ENCODE peak calls at places on chromosomes 13 and 19, in ten cellular contexts. K is NCI-H2171; O is NAMALWA; Y is EL; I is activated CD4-positive, alpha-beta T cell treated with anti-CD3 and anti-CD28 coated beads, Interleukin-2, amount 10 ng/mL, durations not matched to agents 7 days and 5 days; R is NCI-H1048; E is brain microvascular endothelial cell; U is OCI-LY7; N is CD8-positive, alpha-beta memory T cell; Z is NCI-H1105. L is an unnamed sample.

GRCh38 chr19:10346509-10346908 is 7.1 kb upstream of the ICAM3 start:
- DNase-seq in K (no peak), O (no peak), Y (no peak), I (no peak), R (no peak), E (peak; percentile 13), U (no peak), N (no peak), Z (no peak), L (no peak)

GRCh38 chr13:110329798-110330461 is 22.8 kb downstream of the COL4A2 start:
- DNase-seq in K (no peak), O (no peak), Y (peak; percentile 74), I (no peak), R (no peak), E (peak; percentile 89), U (no peak), N (no peak), Z (no peak), L (no peak)

GRCh38 chr13:94311893-94312292 is 167.6 kb downstream of the DCT start:
- DNase-seq in K (no peak), O (no peak), Y (peak; percentile 6), I (no peak), R (no peak), E (no peak), U (no peak), N (no peak), Z (no peak), L (no peak)

GRCh38 chr13:67048084-67048792 is 181.9 kb downstream of the PCDH9 start:
- DNase-seq in K (peak; percentile 24), O (peak; percentile 11), Y (peak; percentile 24), I (no peak), R (no peak), E (peak; percentile 93), U (peak; percentile 27), N (no peak), Z (no peak), L (peak; percentile 72)

GRCh38 chr19:42114412-42114811 is 17.8 kb downstream of the POU2F2 start:
- DNase-seq in K (peak; percentile 52), O (peak; percentile 94), Y (peak; percentile 28), I (no peak), R (no peak), E (no peak), U (peak; percentile 96), N (no peak), Z (peak; percentile 71), L (no peak)

GRCh38 chr13:60043262-60043661 is 120.5 kb downstream of the DIAPH3 start:
- DNase-seq in K (no peak), O (no peak), Y (no peak), I (no peak), R (no peak), E (no peak), U (no peak), N (no peak), Z (no peak), L (peak; percentile 1)

GRCh38 chr19:17718467-17718987 is 753 bp upstream of the MAP1S start:
- DNase-seq in K (no peak), O (peak; percentile 36), Y (no peak), I (no peak), R (no peak), E (no peak), U (no peak), N (no peak), Z (no peak), L (no peak)

GRCh38 chr19:38658462-38659306 is 11.2 kb downstream of the ACTN4 start:
- DNase-seq in K (peak; percentile 85), O (no peak), Y (peak; percentile 99), I (no peak), R (peak; percentile 57), E (peak; percentile 98), U (no peak), N (no peak), Z (peak; percentile 90), L (peak; percentile 100)

GRCh38 chr13:42477588-42478190 is 96.3 kb upstream of the TNFSF11 start:
- DNase-seq in K (no peak), O (no peak), Y (no peak), I (no peak), R (no peak), E (no peak), U (no peak), N (no peak), Z (peak; percentile 20), L (peak; percentile 24)

GRCh38 chr19:55526216-55527196 is 10.4 kb downstream of the SBK2 start:
- DNase-seq in K (peak; percentile 74), O (no peak), Y (peak; percentile 74), I (no peak), R (no peak), E (peak; percentile 62), U (no peak), N (no peak), Z (peak; percentile 70), L (no peak)

GRCh38 chr13:24746618-24747247 is 17.2 kb upstream of the RNF17 start:
- DNase-seq in K (no peak), O (no peak), Y (peak; percentile 17), I (no peak), R (no peak), E (no peak), U (no peak), N (no peak), Z (no peak), L (no peak)

GRCh38 chr19:49425922-49426592 is 869 bp downstream of the GFY start:
- DNase-seq in K (peak; percentile 78), O (peak; percentile 38), Y (no peak), I (peak; percentile 33), R (no peak), E (no peak), U (peak; percentile 80), N (no peak), Z (no peak), L (no peak)

GRCh38 chr19:33883869-33884519 is 87.3 kb downstream of the KCTD15 start:
- DNase-seq in K (no peak), O (no peak), Y (no peak), I (no peak), R (no peak), E (peak; percentile 27), U (no peak), N (no peak), Z (no peak), L (no peak)

GRCh38 chr13:30895773-30896172 is 10.3 kb upstream of the MEDAG start:
- DNase-seq in K (no peak), O (no peak), Y (peak; percentile 86), I (no peak), R (no peak), E (peak; percentile 87), U (no peak), N (no peak), Z (no peak), L (no peak)

GRCh38 chr19:3234800-3235199 is 10.3 kb downstream of the CELF5 start:
- DNase-seq in K (no peak), O (peak; percentile 42), Y (no peak), I (no peak), R (no peak), E (no peak), U (no peak), N (no peak), Z (no peak), L (no peak)

GRCh38 chr13:114142640-114143490 is 10.4 kb upstream of the RASA3 start:
- DNase-seq in K (peak; percentile 79), O (peak; percentile 55), Y (no peak), I (peak; percentile 92), R (no peak), E (no peak), U (peak; percentile 69), N (peak; percentile 63), Z (peak; percentile 78), L (no peak)

GRCh38 chr13:78786399-78786879 is 127.5 kb upstream of the OBI1 start:
- DNase-seq in K (no peak), O (no peak), Y (no peak), I (no peak), R (no peak), E (no peak), U (no peak), N (no peak), Z (peak; percentile 10), L (no peak)

GRCh38 chr19:51246153-51246552 is 4.7 kb upstream of the SIGLECL1 start:
- DNase-seq in K (no peak), O (no peak), Y (no peak), I (no peak), R (no peak), E (peak; percentile 35), U (no peak), N (no peak), Z (no peak), L (no peak)

GRCh38 chr19:8610041-8610927 is at the start of gene ADAMTS10:
- DNase-seq in K (no peak), O (no peak), Y (peak; percentile 18), I (peak; percentile 23), R (no peak), E (peak; percentile 14), U (no peak), N (peak; percentile 34), Z (no peak), L (no peak)

GRCh38 chr13:75636339-75637095 is 387 bp downstream of the LMO7 start:
- DNase-seq in K (no peak), O (no peak), Y (peak; percentile 61), I (peak; percentile 47), R (no peak), E (no peak), U (peak; percentile 58), N (peak; percentile 36), Z (peak; percentile 21), L (no peak)

GRCh38 chr19:35299523-35300339 is 7.8 kb downstream of the MAG start:
- DNase-seq in K (no peak), O (peak; percentile 63), Y (no peak), I (no peak), R (no peak), E (no peak), U (peak; percentile 79), N (no peak), Z (no peak), L (no peak)

GRCh38 chr13:113441661-113442060 is 11.6 kb downstream of the ADPRHL1 start:
- DNase-seq in K (no peak), O (no peak), Y (no peak), I (no peak), R (no peak), E (no peak), U (no peak), N (no peak), Z (no peak), L (no peak)

GRCh38 chr19:800360-801029 is 3.2 kb downstream of the PTBP1 start:
- DNase-seq in K (no peak), O (no peak), Y (no peak), I (no peak), R (no peak), E (no peak), U (no peak), N (no peak), Z (no peak), L (no peak)

GRCh38 chr13:85616275-85616674 is 182.9 kb downstream of the SLITRK6 start:
- DNase-seq in K (no peak), O (no peak), Y (no peak), I (no peak), R (no peak), E (no peak), U (no peak), N (no peak), Z (no peak), L (no peak)

GRCh38 chr19:734716-735115 is 16.2 kb upstream of the MISP start:
- DNase-seq in K (no peak), O (no peak), Y (no peak), I (no peak), R (no peak), E (no peak), U (no peak), N (no peak), Z (no peak), L (no peak)

GRCh38 chr19:45591004-45591637 is 6.5 kb upstream of the OPA3 start:
- DNase-seq in K (no peak), O (peak; percentile 60), Y (no peak), I (peak; percentile 50), R (no peak), E (no peak), U (peak; percentile 57), N (no peak), Z (no peak), L (no peak)

GRCh38 chr13:40920826-40921225 is 98.3 kb downstream of the ELF1 start:
- DNase-seq in K (no peak), O (peak; percentile 21), Y (peak; percentile 41), I (no peak), R (no peak), E (no peak), U (no peak), N (no peak), Z (no peak), L (no peak)

L was measured in astrocyte of the cerebellum.